ENCODE peak calls at places on chromosomes 4 and X, in eight cellular contexts. U is Caco-2, B is IMR-90, I is choroid plexus epithelial cell, G is HepG2, N is foreskin fibroblast, Z is fibroblast of mammary gland, E is psoas muscle. P is an unnamed sample.

GRCh38 chrX:119690921-119691716 is 1.8 kb downstream of the SEPTIN6 start:
- DNase-seq in U (no peak), B (peak), I (no peak), G (no peak), N (no peak), Z (peak), E (no peak), P (no peak)

GRCh38 chr4:137000432-137000831 is 531.9 kb downstream of the PCDH18 start:
- DNase-seq in U (no peak), B (no peak), I (no peak), G (no peak), N (no peak), Z (no peak), E (no peak), P (no peak)

GRCh38 chrX:126165401-126165720 is 728 bp downstream of the DCAF12L2 start:
- DNase-seq in U (no peak), B (no peak), I (no peak), G (no peak), N (no peak), Z (no peak), E (no peak), P (no peak)

GRCh38 chr4:138192113-138192512 is 50.0 kb downstream of the SLC7A11 start:
- DNase-seq in U (no peak), B (peak), I (no peak), G (peak), N (no peak), Z (peak), E (no peak), P (no peak)

GRCh38 chr4:185515248-185515647 is 20.1 kb downstream of the PDLIM3 start:
- DNase-seq in U (no peak), B (no peak), I (no peak), G (no peak), N (no peak), Z (no peak), E (no peak), P (no peak)

GRCh38 chr4:67576538-67576937 is 18.0 kb downstream of the STAP1 start:
- DNase-seq in U (no peak), B (no peak), I (no peak), G (no peak), N (no peak), Z (no peak), E (no peak), P (no peak)

GRCh38 chr4:76523593-76523992 is 88.6 kb downstream of the SHROOM3 start:
- DNase-seq in U (no peak), B (no peak), I (no peak), G (no peak), N (no peak), Z (no peak), E (no peak), P (no peak)

GRCh38 chrX:94831364-94831763 is 1157.4 kb downstream of the FAM133A start:
- DNase-seq in U (no peak), B (peak), I (peak), G (no peak), N (no peak), Z (peak), E (no peak), P (no peak)

GRCh38 chr4:123986268-123986798 is 589.7 kb downstream of the SPRY1 start:
- DNase-seq in U (no peak), B (peak), I (peak), G (no peak), N (peak), Z (peak), E (peak), P (peak)

GRCh38 chrX:39730671-39731389 is 366.9 kb downstream of the BCOR start:
- DNase-seq in U (peak), B (peak), I (peak), G (peak), N (peak), Z (peak), E (peak), P (peak)

GRCh38 chr4:85707591-85707990 is 232.6 kb downstream of the ARHGAP24 start:
- DNase-seq in U (no peak), B (no peak), I (no peak), G (no peak), N (no peak), Z (no peak), E (no peak), P (no peak)

GRCh38 chr4:7904108-7904516 is 35.5 kb downstream of the AFAP1 start:
- DNase-seq in U (no peak), B (peak), I (peak), G (no peak), N (peak), Z (peak), E (no peak), P (peak)

GRCh38 chrX:22116585-22117546 is 84.7 kb downstream of the PHEX start:
- DNase-seq in U (no peak), B (no peak), I (no peak), G (no peak), N (no peak), Z (no peak), E (no peak), P (no peak)

GRCh38 chrX:82813671-82814078 is 694.4 kb upstream of the POU3F4 start:
- DNase-seq in U (peak), B (peak), I (peak), G (no peak), N (no peak), Z (peak), E (no peak), P (no peak)

GRCh38 chr4:4690854-4691253 is 149.0 kb upstream of the STX18 start:
- DNase-seq in U (no peak), B (no peak), I (no peak), G (no peak), N (no peak), Z (no peak), E (no peak), P (no peak)

GRCh38 chr4:174635732-174636131 is 113.4 kb upstream of the HPGD start:
- DNase-seq in U (no peak), B (no peak), I (no peak), G (no peak), N (no peak), Z (no peak), E (no peak), P (no peak)

GRCh38 chr4:153684182-153685073 is at the start of gene TLR2:
- DNase-seq in U (peak), B (no peak), I (peak), G (no peak), N (no peak), Z (peak), E (peak), P (no peak)

GRCh38 chr4:38621004-38621684 is 42.9 kb upstream of the KLF3 start:
- DNase-seq in U (peak), B (peak), I (peak), G (peak), N (peak), Z (peak), E (no peak), P (peak)

GRCh38 chr4:174404677-174405076 is 117.6 kb downstream of the HPGD start:
- DNase-seq in U (no peak), B (no peak), I (no peak), G (no peak), N (no peak), Z (no peak), E (no peak), P (no peak)

GRCh38 chr4:171308661-171309060 is 504.5 kb upstream of the GALNTL6 start:
- DNase-seq in U (no peak), B (no peak), I (no peak), G (no peak), N (no peak), Z (no peak), E (no peak), P (no peak)

GRCh38 chrX:17183566-17183965 is 191.4 kb upstream of the NHS start:
- DNase-seq in U (no peak), B (no peak), I (no peak), G (no peak), N (no peak), Z (no peak), E (no peak), P (no peak)

GRCh38 chr4:77922158-77923094 is 59.8 kb downstream of the MRPL1 start:
- DNase-seq in U (no peak), B (peak), I (no peak), G (peak), N (peak), Z (peak), E (no peak), P (no peak)

GRCh38 chrX:136768469-136769084 is 12.2 kb downstream of the ARHGEF6 start:
- DNase-seq in U (no peak), B (peak), I (peak), G (no peak), N (peak), Z (peak), E (peak), P (peak)

GRCh38 chr4:117700111-117700892 is 334.0 kb upstream of the NDST3 start:
- DNase-seq in U (no peak), B (peak), I (no peak), G (peak), N (no peak), Z (no peak), E (no peak), P (no peak)

GRCh38 chrX:140602140-140602539 is 97.3 kb upstream of the SOX3 start:
- DNase-seq in U (no peak), B (no peak), I (no peak), G (no peak), N (no peak), Z (no peak), E (no peak), P (no peak)

GRCh38 chr4:63700569-63700968 is 708.7 kb downstream of the TECRL start:
- DNase-seq in U (no peak), B (no peak), I (no peak), G (no peak), N (no peak), Z (no peak), E (no peak), P (no peak)

GRCh38 chr4:13539047-13539720 is 5.1 kb downstream of the NKX3-2 start:
- DNase-seq in U (no peak), B (no peak), I (no peak), G (no peak), N (no peak), Z (no peak), E (no peak), P (no peak)

GRCh38 chr4:165199722-165200121 is 7.6 kb upstream of the KLHL2 start:
- DNase-seq in U (no peak), B (no peak), I (no peak), G (no peak), N (no peak), Z (no peak), E (no peak), P (no peak)

GRCh38 chrX:120213438-120214265 is 37.0 kb upstream of the ZBTB33 start:
- DNase-seq in U (peak), B (peak), I (peak), G (peak), N (peak), Z (peak), E (peak), P (peak)

GRCh38 chr4:182847956-182848450 is 69.2 kb downstream of the DCTD start:
- DNase-seq in U (peak), B (no peak), I (no peak), G (no peak), N (no peak), Z (no peak), E (no peak), P (no peak)

GRCh38 chr4:5370286-5370685 is 319.0 kb downstream of the STK32B start:
- DNase-seq in U (no peak), B (peak), I (peak), G (no peak), N (no peak), Z (peak), E (no peak), P (no peak)

GRCh38 chr4:14787894-14788293 is 214.4 kb upstream of the CPEB2 start:
- DNase-seq in U (no peak), B (peak), I (peak), G (no peak), N (no peak), Z (peak), E (no peak), P (no peak)

GRCh38 chr4:124028172-124028571 is 631.6 kb downstream of the SPRY1 start:
- DNase-seq in U (no peak), B (peak), I (no peak), G (no peak), N (no peak), Z (no peak), E (no peak), P (no peak)

GRCh38 chr4:117203231-117203630 is 117.9 kb upstream of the TRAM1L1 start:
- DNase-seq in U (no peak), B (no peak), I (no peak), G (no peak), N (no peak), Z (no peak), E (no peak), P (no peak)

GRCh38 chr4:113996599-113997177 is 17.2 kb upstream of the ARSJ start:
- DNase-seq in U (no peak), B (peak), I (no peak), G (no peak), N (peak), Z (peak), E (no peak), P (no peak)

GRCh38 chrX:19758536-19758935 is 128.9 kb downstream of the SH3KBP1 start:
- DNase-seq in U (peak), B (no peak), I (no peak), G (peak), N (no peak), Z (no peak), E (no peak), P (no peak)

GRCh38 chr4:102684605-102685052 is 76.1 kb downstream of the MANBA start:
- DNase-seq in U (no peak), B (peak), I (peak), G (no peak), N (peak), Z (peak), E (no peak), P (peak)

GRCh38 chr4:113695328-113696169 is 66.0 kb downstream of the CAMK2D start:
- DNase-seq in U (peak), B (peak), I (peak), G (peak), N (no peak), Z (peak), E (no peak), P (no peak)

GRCh38 chr4:148857234-148857972 is 415.2 kb upstream of the NR3C2 start:
- DNase-seq in U (no peak), B (peak), I (peak), G (no peak), N (no peak), Z (peak), E (no peak), P (no peak)

DNA sequence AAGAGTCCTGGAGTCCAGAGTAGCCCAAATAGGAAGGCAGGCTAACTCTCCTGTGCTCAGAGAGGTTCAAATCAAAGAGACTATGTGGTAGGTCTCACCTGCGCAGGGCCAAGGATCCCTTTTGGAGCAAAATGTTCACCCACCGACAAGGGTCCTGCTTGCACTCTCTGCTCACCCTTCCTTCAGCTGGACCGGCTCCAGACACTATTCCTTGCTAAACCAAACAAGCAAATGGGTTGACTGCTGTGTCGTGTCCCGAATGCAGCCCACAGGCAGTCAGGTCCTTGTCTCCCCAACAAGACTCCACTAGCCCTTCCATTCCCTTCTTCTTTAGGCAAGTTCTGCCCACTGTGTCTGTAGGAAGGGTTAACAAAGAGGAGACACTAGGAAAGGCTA is 760 bp downstream of the TRMT2B start:
- DNase-seq in U (no peak), B (no peak), I (no peak), G (no peak), N (no peak), Z (no peak), E (no peak), P (no peak)
- H3K4me3 ChIP-seq in U (peak), B (peak), I (peak), G (peak), N (peak), Z (peak), E (peak), P (peak)

GRCh38 chr4:109645874-109646591 is 57.2 kb downstream of the CASP6 start:
- DNase-seq in U (no peak), B (no peak), I (no peak), G (no peak), N (no peak), Z (no peak), E (no peak), P (no peak)
- H3K4me3 ChIP-seq in U (no peak), B (no peak), I (no peak), G (no peak), N (no peak), Z (no peak), E (no peak), P (no peak)

GRCh38 chrX:11371106-11371505 is 77.9 kb downstream of the AMELX start:
- DNase-seq in U (no peak), B (no peak), I (no peak), G (no peak), N (no peak), Z (no peak), E (no peak), P (no peak)
- H3K4me3 ChIP-seq in U (no peak), B (no peak), I (no peak), G (no peak), N (no peak), Z (no peak), E (no peak), P (no peak)

GRCh38 chrX:4173743-4174142 is 460.3 kb upstream of the PRKX start:
- DNase-seq in U (no peak), B (no peak), I (no peak), G (no peak), N (no peak), Z (no peak), E (no peak), P (no peak)

GRCh38 chrX:4179031-4179430 is 465.6 kb upstream of the PRKX start:
- DNase-seq in U (no peak), B (no peak), I (no peak), G (no peak), N (no peak), Z (no peak), E (no peak), P (no peak)

GRCh38 chrX:4175221-4175620 is 461.8 kb upstream of the PRKX start:
- DNase-seq in U (no peak), B (no peak), I (no peak), G (no peak), N (no peak), Z (no peak), E (no peak), P (no peak)
- H3K4me3 ChIP-seq in U (no peak), B (no peak), I (no peak), G (no peak), N (no peak), Z (no peak), E (no peak), P (no peak)

DNA sequence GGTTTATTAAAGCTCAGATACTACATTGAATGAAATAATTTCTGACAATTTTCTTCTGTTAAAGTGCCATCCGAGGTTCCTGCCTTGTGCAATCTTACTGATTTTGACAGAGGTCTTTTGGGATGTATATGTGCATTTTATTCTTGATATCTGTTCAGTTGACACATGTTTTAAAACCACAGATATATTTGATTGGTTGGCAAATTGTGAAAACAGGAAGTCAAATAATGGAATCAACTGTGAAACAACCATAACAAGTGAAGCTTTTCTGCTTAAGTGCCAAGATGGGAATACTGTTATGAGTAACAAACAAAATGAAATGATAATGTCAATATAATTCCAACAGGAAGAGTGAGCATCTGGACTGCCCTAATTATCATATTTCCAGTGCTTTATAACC is 85.0 kb upstream of the TET2 start:
- DNase-seq in U (no peak), B (no peak), I (peak), G (no peak), N (no peak), Z (no peak), E (no peak), P (no peak)
- H3K4me3 ChIP-seq in U (no peak), B (no peak), I (no peak), G (no peak), N (no peak), Z (no peak), E (no peak), P (no peak)

P was measured in AG09309.